ENCODE peak calls at places on chromosomes 16 and 17, in four cellular contexts. D is hypothalamus, S is RWPE1, P is GM12891. A is an unnamed sample.

GRCh38 chr16:46947900-46948547 is 25.4 kb downstream of the DNAJA2 start:
- DNase-seq in P (no peak), S (peak; percentile 52), D (no peak), A (no peak)

GRCh38 chr17:47902039-47902744 is 6.2 kb downstream of the SP2 start:
- DNase-seq in D (no peak), S (no peak), P (no peak), A (no peak)

GRCh38 chr16:50573947-50574751 is 26.0 kb downstream of the NKD1 start:
- DNase-seq in S (no peak), D (no peak), P (no peak), A (no peak)

GRCh38 chr17:71726320-71726719 is 394.5 kb upstream of the SOX9 start:
- DNase-seq in P (no peak), S (peak; percentile 2), D (no peak), A (no peak)

GRCh38 chr17:39740357-39741111 is 2.8 kb downstream of the GRB7 start:
- DNase-seq in D (no peak), P (no peak), S (peak; percentile 87), A (no peak)

GRCh38 chr17:19897901-19898300 is 30.2 kb upstream of the ULK2 start:
- DNase-seq in S (peak; percentile 53), P (no peak), D (no peak), A (no peak)

GRCh38 chr17:55427587-55427882 is 5.9 kb upstream of the MMD start:
- DNase-seq in D (no peak), P (no peak), S (no peak), A (no peak)

GRCh38 chr17:65103896-65104295 is 33.3 kb upstream of the RGS9 start:
- DNase-seq in S (no peak), D (no peak), P (no peak), A (no peak)

GRCh38 chr16:26599786-26600107 is 467.0 kb upstream of the C16orf82 start:
- DNase-seq in S (no peak), P (no peak), D (no peak), A (no peak)

GRCh38 chr17:68346448-68346847 is 55.2 kb downstream of the ARSG start:
- DNase-seq in S (no peak), P (peak; percentile 50), D (no peak), A (no peak)

GRCh38 chr17:2719861-2720260 is 8.3 kb upstream of the CLUH start:
- DNase-seq in P (no peak), S (no peak), D (no peak), A (no peak)

GRCh38 chr17:49699967-49700575 is 7.7 kb downstream of the SLC35B1 start:
- DNase-seq in D (no peak), P (no peak), S (no peak), A (no peak)

GRCh38 chr16:54030451-54030850 is 256.1 kb downstream of the IRX3 start:
- DNase-seq in S (no peak), D (no peak), P (no peak), A (no peak)

GRCh38 chr17:40596261-40596919 is 31.1 kb upstream of the CCR7 start:
- DNase-seq in P (no peak), D (no peak), S (no peak), A (no peak)

GRCh38 chr16:6918661-6919060 is 414.0 kb upstream of the RBFOX1 start:
- DNase-seq in D (no peak), S (no peak), P (no peak), A (no peak)

GRCh38 chr17:7586673-7587419 is 3.0 kb downstream of the SOX15 start:
- DNase-seq in S (no peak), P (no peak), D (no peak), A (no peak)

GRCh38 chr17:81235822-81236740 is 2.8 kb downstream of the TEPSIN start:
- DNase-seq in S (no peak), P (no peak), D (no peak), A (no peak)

GRCh38 chr16:61024180-61024900 is 1011.9 kb downstream of the CDH8 start:
- DNase-seq in P (no peak), D (no peak), S (no peak), A (no peak)

GRCh38 chr16:11015607-11016006 is 71.2 kb downstream of the CLEC16A start:
- DNase-seq in P (no peak), D (no peak), S (no peak), A (no peak)

GRCh38 chr17:51119415-51120356 is 982 bp downstream of the SPAG9 start:
- DNase-seq in S (peak; percentile 36), D (peak; percentile 57), P (no peak), A (peak; percentile 45)

GRCh38 chr17:66466933-66467367 is 164.5 kb downstream of the PRKCA start:
- DNase-seq in P (no peak), D (no peak), S (peak; percentile 92), A (no peak)

GRCh38 chr17:30506423-30506822 is 29.2 kb downstream of the GOSR1 start:
- DNase-seq in P (no peak), D (no peak), S (no peak), A (no peak)

GRCh38 chr17:9451919-9452318 is 123.7 kb downstream of the STX8 start:
- DNase-seq in P (no peak), S (no peak), D (no peak), A (no peak)

GRCh38 chr17:28701987-28702751 is 9.5 kb downstream of the PROCA1 start:
- DNase-seq in S (no peak), P (no peak), D (peak; percentile 63), A (no peak)

GRCh38 chr16:88922114-88922825 is 54.7 kb downstream of the CBFA2T3 start:
- DNase-seq in D (no peak), S (peak; percentile 75), P (no peak), A (peak; percentile 54)

GRCh38 chr17:13584701-13585080 is 17.0 kb downstream of the HS3ST3A1 start:
- DNase-seq in D (no peak), S (peak; percentile 5), P (no peak), A (no peak)

GRCh38 chr17:49616086-49616485 is 40.4 kb downstream of the NXPH3 start:
- DNase-seq in D (peak; percentile 2), S (peak; percentile 3), P (no peak), A (no peak)

GRCh38 chr16:4602330-4602729 is 12.4 kb downstream of the UBALD1 start:
- DNase-seq in S (no peak), D (no peak), P (no peak), A (no peak)

GRCh38 chr17:77506371-77506991 is 365.7 kb downstream of the SEC14L1 start:
- DNase-seq in S (no peak), D (no peak), P (no peak), A (no peak)

GRCh38 chr17:30062372-30062771 is 54.2 kb upstream of the NSRP1 start:
- DNase-seq in D (no peak), P (no peak), S (no peak), A (no peak)

A was measured in gastrocnemius medialis.